ENCODE peak calls at places on chromosome 22, in seven cellular contexts. One of them, this sample, is unnamed.

GRCh38 chr22:24071686-24072085 is 60.6 kb downstream of the CABIN1 start:
- DNase-seq in CD8-positive, alpha-beta memory T cell: no peak
- DNase-seq in right cardiac atrium: no peak
- DNase-seq in foreskin fibroblast: no peak
- DNase-seq in BJ: no peak
- DNase-seq in WERI-Rb-1: no peak
- DNase-seq in mammary epithelial cell: no peak
- DNase-seq in this sample: no peak

GRCh38 chr22:26168199-26168915 is 905 bp upstream of the SEZ6L start:
- DNase-seq in CD8-positive, alpha-beta memory T cell: no peak
- DNase-seq in right cardiac atrium: no peak
- DNase-seq in foreskin fibroblast: no peak
- DNase-seq in BJ: no peak
- DNase-seq in WERI-Rb-1: peak
- DNase-seq in mammary epithelial cell: no peak
- DNase-seq in this sample: no peak

GRCh38 chr22:29873943-29874342 is 9.0 kb upstream of the MTMR3 start:
- DNase-seq in CD8-positive, alpha-beta memory T cell: no peak
- DNase-seq in right cardiac atrium: no peak
- DNase-seq in foreskin fibroblast: no peak
- DNase-seq in BJ: no peak
- DNase-seq in WERI-Rb-1: no peak
- DNase-seq in mammary epithelial cell: no peak
- DNase-seq in this sample: no peak

GRCh38 chr22:17672417-17672991 is 33.9 kb downstream of the BCL2L13 start:
- DNase-seq in CD8-positive, alpha-beta memory T cell: no peak
- DNase-seq in right cardiac atrium: no peak
- DNase-seq in foreskin fibroblast: peak
- DNase-seq in BJ: no peak
- DNase-seq in WERI-Rb-1: no peak
- DNase-seq in mammary epithelial cell: no peak
- DNase-seq in this sample: peak

GRCh38 chr22:30564045-30564765 is 10.3 kb downstream of the GAL3ST1 start:
- DNase-seq in CD8-positive, alpha-beta memory T cell: no peak
- DNase-seq in right cardiac atrium: no peak
- DNase-seq in foreskin fibroblast: no peak
- DNase-seq in BJ: no peak
- DNase-seq in WERI-Rb-1: no peak
- DNase-seq in mammary epithelial cell: no peak
- DNase-seq in this sample: no peak

GRCh38 chr22:23243006-23243573 is 62.8 kb downstream of the BCR start:
- DNase-seq in CD8-positive, alpha-beta memory T cell: peak
- DNase-seq in right cardiac atrium: peak
- DNase-seq in foreskin fibroblast: no peak
- DNase-seq in BJ: no peak
- DNase-seq in WERI-Rb-1: no peak
- DNase-seq in mammary epithelial cell: no peak
- DNase-seq in this sample: no peak

GRCh38 chr22:29872145-29872893 is 10.7 kb upstream of the MTMR3 start:
- DNase-seq in CD8-positive, alpha-beta memory T cell: no peak
- DNase-seq in right cardiac atrium: no peak
- DNase-seq in foreskin fibroblast: no peak
- DNase-seq in BJ: no peak
- DNase-seq in WERI-Rb-1: no peak
- DNase-seq in mammary epithelial cell: no peak
- DNase-seq in this sample: no peak

GRCh38 chr22:30873086-30873650 is 95.4 kb downstream of the MORC2 start:
- DNase-seq in CD8-positive, alpha-beta memory T cell: no peak
- DNase-seq in right cardiac atrium: no peak
- DNase-seq in foreskin fibroblast: no peak
- DNase-seq in BJ: no peak
- DNase-seq in WERI-Rb-1: no peak
- DNase-seq in mammary epithelial cell: no peak
- DNase-seq in this sample: no peak

GRCh38 chr22:39312410-39312809 is 7.0 kb downstream of the RPL3 start:
- DNase-seq in CD8-positive, alpha-beta memory T cell: no peak
- DNase-seq in right cardiac atrium: peak
- DNase-seq in foreskin fibroblast: peak
- DNase-seq in BJ: no peak
- DNase-seq in WERI-Rb-1: no peak
- DNase-seq in mammary epithelial cell: no peak
- DNase-seq in this sample: no peak

GRCh38 chr22:46069518-46070214 is 80.7 kb upstream of the PPARA start:
- DNase-seq in CD8-positive, alpha-beta memory T cell: no peak
- DNase-seq in right cardiac atrium: peak
- DNase-seq in foreskin fibroblast: peak
- DNase-seq in BJ: peak
- DNase-seq in WERI-Rb-1: no peak
- DNase-seq in mammary epithelial cell: peak
- DNase-seq in this sample: peak

GRCh38 chr22:35835998-35836691 is 118.5 kb downstream of the APOL5 start:
- DNase-seq in CD8-positive, alpha-beta memory T cell: no peak
- DNase-seq in right cardiac atrium: no peak
- DNase-seq in foreskin fibroblast: peak
- DNase-seq in BJ: peak
- DNase-seq in WERI-Rb-1: no peak
- DNase-seq in mammary epithelial cell: peak
- DNase-seq in this sample: peak

GRCh38 chr22:46159212-46159611 is 8.9 kb downstream of the PPARA start:
- DNase-seq in CD8-positive, alpha-beta memory T cell: no peak
- DNase-seq in right cardiac atrium: no peak
- DNase-seq in foreskin fibroblast: no peak
- DNase-seq in BJ: no peak
- DNase-seq in WERI-Rb-1: no peak
- DNase-seq in mammary epithelial cell: no peak
- DNase-seq in this sample: no peak

GRCh38 chr22:30538280-30538679 is 8.3 kb downstream of the SEC14L6 start:
- DNase-seq in CD8-positive, alpha-beta memory T cell: no peak
- DNase-seq in right cardiac atrium: no peak
- DNase-seq in foreskin fibroblast: peak
- DNase-seq in BJ: no peak
- DNase-seq in WERI-Rb-1: no peak
- DNase-seq in mammary epithelial cell: peak
- DNase-seq in this sample: no peak

GRCh38 chr22:40247976-40248375 is 70.3 kb downstream of the TNRC6B start:
- DNase-seq in CD8-positive, alpha-beta memory T cell: peak
- DNase-seq in right cardiac atrium: no peak
- DNase-seq in foreskin fibroblast: no peak
- DNase-seq in BJ: no peak
- DNase-seq in WERI-Rb-1: no peak
- DNase-seq in mammary epithelial cell: no peak
- DNase-seq in this sample: no peak

GRCh38 chr22:37906364-37907008 is 389 bp downstream of the MICALL1 start:
- DNase-seq in CD8-positive, alpha-beta memory T cell: peak
- DNase-seq in right cardiac atrium: peak
- DNase-seq in foreskin fibroblast: peak
- DNase-seq in BJ: no peak
- DNase-seq in WERI-Rb-1: no peak
- DNase-seq in mammary epithelial cell: no peak
- DNase-seq in this sample: no peak

GRCh38 chr22:29215012-29215860 is 9.5 kb downstream of the EMID1 start:
- DNase-seq in CD8-positive, alpha-beta memory T cell: no peak
- DNase-seq in right cardiac atrium: no peak
- DNase-seq in foreskin fibroblast: no peak
- DNase-seq in BJ: no peak
- DNase-seq in WERI-Rb-1: no peak
- DNase-seq in mammary epithelial cell: no peak
- DNase-seq in this sample: no peak

GRCh38 chr22:20054034-20054427 is 26.0 kb upstream of the DGCR8 start:
- DNase-seq in CD8-positive, alpha-beta memory T cell: no peak
- DNase-seq in right cardiac atrium: no peak
- DNase-seq in foreskin fibroblast: no peak
- DNase-seq in BJ: no peak
- DNase-seq in WERI-Rb-1: no peak
- DNase-seq in mammary epithelial cell: no peak
- DNase-seq in this sample: no peak

GRCh38 chr22:50304528-50305392 is 2.7 kb downstream of the PLXNB2 start:
- DNase-seq in CD8-positive, alpha-beta memory T cell: no peak
- DNase-seq in right cardiac atrium: peak
- DNase-seq in foreskin fibroblast: peak
- DNase-seq in BJ: no peak
- DNase-seq in WERI-Rb-1: no peak
- DNase-seq in mammary epithelial cell: peak
- DNase-seq in this sample: no peak

GRCh38 chr22:50303848-50304527 is 3.5 kb downstream of the PLXNB2 start:
- DNase-seq in CD8-positive, alpha-beta memory T cell: no peak
- DNase-seq in right cardiac atrium: peak
- DNase-seq in foreskin fibroblast: peak
- DNase-seq in BJ: no peak
- DNase-seq in WERI-Rb-1: peak
- DNase-seq in mammary epithelial cell: peak
- DNase-seq in this sample: no peak

GRCh38 chr22:50306753-50307749 is at the start of gene PLXNB2:
- DNase-seq in CD8-positive, alpha-beta memory T cell: no peak
- DNase-seq in right cardiac atrium: peak
- DNase-seq in foreskin fibroblast: peak
- DNase-seq in BJ: no peak
- DNase-seq in WERI-Rb-1: peak
- DNase-seq in mammary epithelial cell: peak
- DNase-seq in this sample: peak

GRCh38 chr22:50305658-50306566 is 1.5 kb downstream of the PLXNB2 start:
- DNase-seq in CD8-positive, alpha-beta memory T cell: no peak
- DNase-seq in right cardiac atrium: peak
- DNase-seq in foreskin fibroblast: peak
- DNase-seq in BJ: peak
- DNase-seq in WERI-Rb-1: peak
- DNase-seq in mammary epithelial cell: peak
- DNase-seq in this sample: peak

DNA sequence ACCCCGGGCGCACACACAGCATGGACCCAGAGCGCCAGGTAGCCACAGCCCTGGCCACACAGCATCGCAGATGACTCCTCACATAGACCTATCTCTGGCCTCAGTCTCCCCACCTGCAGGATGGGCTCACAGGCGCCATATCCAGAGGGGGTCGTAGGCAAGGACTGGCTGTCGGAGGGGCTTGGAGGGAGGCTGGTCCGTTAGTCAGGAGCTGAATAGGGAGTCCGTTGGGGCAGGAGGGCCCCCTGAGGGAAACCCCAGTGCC is 2.1 kb downstream of the PLXNB2 start:
- DNase-seq in CD8-positive, alpha-beta memory T cell: no peak
- DNase-seq in right cardiac atrium: no peak
- DNase-seq in foreskin fibroblast: no peak
- DNase-seq in BJ: no peak
- DNase-seq in WERI-Rb-1: no peak
- DNase-seq in mammary epithelial cell: no peak
- DNase-seq in this sample: no peak
- H3K4me3 ChIP-seq in CD8-positive, alpha-beta memory T cell: no peak
- H3K4me3 ChIP-seq in right cardiac atrium: peak
- H3K4me3 ChIP-seq in foreskin fibroblast: peak
- H3K4me3 ChIP-seq in BJ: peak
- H3K4me3 ChIP-seq in WERI-Rb-1: peak
- H3K4me3 ChIP-seq in mammary epithelial cell: peak
- H3K4me3 ChIP-seq in this sample: peak

GRCh38 chr22:44460287-44461082 is 37.5 kb downstream of the RTL6 start:
- DNase-seq in CD8-positive, alpha-beta memory T cell: no peak
- DNase-seq in right cardiac atrium: no peak
- DNase-seq in foreskin fibroblast: no peak
- DNase-seq in BJ: no peak
- DNase-seq in WERI-Rb-1: no peak
- DNase-seq in mammary epithelial cell: no peak
- DNase-seq in this sample: no peak

GRCh38 chr22:44463151-44463550 is 34.9 kb downstream of the RTL6 start:
- DNase-seq in CD8-positive, alpha-beta memory T cell: no peak
- DNase-seq in right cardiac atrium: no peak
- DNase-seq in foreskin fibroblast: no peak
- DNase-seq in BJ: no peak
- DNase-seq in WERI-Rb-1: no peak
- DNase-seq in mammary epithelial cell: no peak
- DNase-seq in this sample: no peak

GRCh38 chr22:44461083-44461375 is 37.0 kb downstream of the RTL6 start:
- DNase-seq in CD8-positive, alpha-beta memory T cell: no peak
- DNase-seq in right cardiac atrium: no peak
- DNase-seq in foreskin fibroblast: no peak
- DNase-seq in BJ: no peak
- DNase-seq in WERI-Rb-1: no peak
- DNase-seq in mammary epithelial cell: no peak
- DNase-seq in this sample: no peak

GRCh38 chr22:44462246-44463015 is 35.6 kb downstream of the RTL6 start:
- DNase-seq in CD8-positive, alpha-beta memory T cell: no peak
- DNase-seq in right cardiac atrium: no peak
- DNase-seq in foreskin fibroblast: no peak
- DNase-seq in BJ: no peak
- DNase-seq in WERI-Rb-1: no peak
- DNase-seq in mammary epithelial cell: no peak
- DNase-seq in this sample: no peak

GRCh38 chr22:44461614-44462013 is 36.4 kb downstream of the RTL6 start:
- DNase-seq in CD8-positive, alpha-beta memory T cell: no peak
- DNase-seq in right cardiac atrium: no peak
- DNase-seq in foreskin fibroblast: no peak
- DNase-seq in BJ: no peak
- DNase-seq in WERI-Rb-1: no peak
- DNase-seq in mammary epithelial cell: no peak
- DNase-seq in this sample: no peak
- H3K4me3 ChIP-seq in CD8-positive, alpha-beta memory T cell: no peak
- H3K4me3 ChIP-seq in right cardiac atrium: no peak
- H3K4me3 ChIP-seq in foreskin fibroblast: no peak
- H3K4me3 ChIP-seq in BJ: no peak
- H3K4me3 ChIP-seq in WERI-Rb-1: no peak
- H3K4me3 ChIP-seq in mammary epithelial cell: no peak
- H3K4me3 ChIP-seq in this sample: no peak

GRCh38 chr22:32660292-32660691 is 141.2 kb upstream of the TIMP3 start:
- DNase-seq in CD8-positive, alpha-beta memory T cell: peak
- DNase-seq in right cardiac atrium: peak
- DNase-seq in foreskin fibroblast: peak
- DNase-seq in BJ: no peak
- DNase-seq in WERI-Rb-1: peak
- DNase-seq in mammary epithelial cell: peak
- DNase-seq in this sample: peak
- H3K4me3 ChIP-seq in CD8-positive, alpha-beta memory T cell: no peak
- H3K4me3 ChIP-seq in right cardiac atrium: no peak
- H3K4me3 ChIP-seq in foreskin fibroblast: no peak
- H3K4me3 ChIP-seq in BJ: no peak
- H3K4me3 ChIP-seq in WERI-Rb-1: no peak
- H3K4me3 ChIP-seq in mammary epithelial cell: no peak
- H3K4me3 ChIP-seq in this sample: no peak

GRCh38 chr22:42957958-42958357 is 57.0 kb downstream of the PACSIN2 start:
- DNase-seq in CD8-positive, alpha-beta memory T cell: no peak
- DNase-seq in right cardiac atrium: no peak
- DNase-seq in foreskin fibroblast: no peak
- DNase-seq in BJ: no peak
- DNase-seq in WERI-Rb-1: no peak
- DNase-seq in mammary epithelial cell: no peak
- DNase-seq in this sample: no peak

GRCh38 chr22:42957544-42957943 is 57.4 kb downstream of the PACSIN2 start:
- DNase-seq in CD8-positive, alpha-beta memory T cell: no peak
- DNase-seq in right cardiac atrium: no peak
- DNase-seq in foreskin fibroblast: no peak
- DNase-seq in BJ: no peak
- DNase-seq in WERI-Rb-1: no peak
- DNase-seq in mammary epithelial cell: no peak
- DNase-seq in this sample: no peak

GRCh38 chr22:42958937-42959336 is 56.0 kb downstream of the PACSIN2 start:
- DNase-seq in CD8-positive, alpha-beta memory T cell: no peak
- DNase-seq in right cardiac atrium: no peak
- DNase-seq in foreskin fibroblast: no peak
- DNase-seq in BJ: no peak
- DNase-seq in WERI-Rb-1: no peak
- DNase-seq in mammary epithelial cell: no peak
- DNase-seq in this sample: no peak

GRCh38 chr22:42960146-42960509 is 54.8 kb downstream of the PACSIN2 start:
- DNase-seq in CD8-positive, alpha-beta memory T cell: no peak
- DNase-seq in right cardiac atrium: no peak
- DNase-seq in foreskin fibroblast: no peak
- DNase-seq in BJ: no peak
- DNase-seq in WERI-Rb-1: no peak
- DNase-seq in mammary epithelial cell: no peak
- DNase-seq in this sample: no peak

GRCh38 chr22:42959472-42960145 is 55.3 kb downstream of the PACSIN2 start:
- DNase-seq in CD8-positive, alpha-beta memory T cell: no peak
- DNase-seq in right cardiac atrium: peak
- DNase-seq in foreskin fibroblast: no peak
- DNase-seq in BJ: no peak
- DNase-seq in WERI-Rb-1: no peak
- DNase-seq in mammary epithelial cell: peak
- DNase-seq in this sample: no peak
- H3K4me3 ChIP-seq in CD8-positive, alpha-beta memory T cell: no peak
- H3K4me3 ChIP-seq in right cardiac atrium: peak
- H3K4me3 ChIP-seq in foreskin fibroblast: no peak
- H3K4me3 ChIP-seq in BJ: no peak
- H3K4me3 ChIP-seq in WERI-Rb-1: no peak
- H3K4me3 ChIP-seq in mammary epithelial cell: peak
- H3K4me3 ChIP-seq in this sample: no peak